ENCODE peak calls at places on chromosomes 12 and 14, in ten cellular contexts. M is SW 1271, Z is endodermal cell, K is dermis microvascular lymphatic vessel endothelial cell, B is T1000, W is A549, G is glomerular endothelial cell, O is LoVo, I is HuH-7, S is upper lobe of right lung. P is an unnamed sample.

GRCh38 chr12:89098390-89099102 is 253.8 kb downstream of the DUSP6 start:
- DNase-seq in M (no peak), G (no peak), S (no peak), I (no peak), B (no peak), W (no peak), K (no peak), O (no peak), Z (peak), P (no peak)

GRCh38 chr14:71659165-71659564 is 273.1 kb upstream of the RGS6 start:
- DNase-seq in M (no peak), O (peak), S (no peak), I (no peak), G (peak), Z (no peak), B (no peak), K (peak), W (no peak), P (peak)

GRCh38 chr12:54033106-54033979 is 493 bp downstream of the HOXC5 start:
- DNase-seq in O (peak), K (no peak), M (no peak), I (peak), G (no peak), S (peak), W (peak), B (no peak), Z (peak), P (no peak)

GRCh38 chr12:79367016-79367575 is 323.7 kb downstream of the PAWR start:
- DNase-seq in M (no peak), B (no peak), Z (no peak), S (no peak), G (no peak), K (no peak), I (no peak), O (no peak), W (no peak), P (no peak)

GRCh38 chr12:120540445-120540844 is 6.3 kb downstream of the RNF10 start:
- DNase-seq in S (no peak), W (no peak), B (no peak), G (no peak), M (no peak), I (no peak), O (no peak), K (no peak), Z (no peak), P (peak)

GRCh38 chr14:47539065-47539464 is 136.3 kb downstream of the MDGA2 start:
- DNase-seq in I (no peak), W (peak), S (no peak), G (no peak), M (no peak), O (no peak), B (no peak), Z (peak), K (no peak), P (no peak)

GRCh38 chr14:22471545-22472121 is 117.4 kb downstream of the DAD1 start:
- DNase-seq in B (no peak), K (no peak), Z (peak), I (peak), W (peak), M (no peak), O (no peak), S (peak), G (no peak), P (no peak)

GRCh38 chr14:75306917-75307699 is 28.5 kb downstream of the FOS start:
- DNase-seq in O (no peak), I (no peak), M (no peak), K (no peak), Z (peak), B (no peak), W (peak), S (peak), G (no peak), P (no peak)

GRCh38 chr12:1059162-1059561 is 68.1 kb downstream of the ERC1 start:
- DNase-seq in Z (no peak), G (no peak), O (no peak), I (no peak), M (no peak), B (no peak), W (no peak), K (no peak), S (no peak), P (no peak)

GRCh38 chr12:131085816-131086591 is 132.3 kb downstream of the ADGRD1 start:
- DNase-seq in K (no peak), B (no peak), W (no peak), S (peak), O (no peak), Z (peak), G (no peak), I (no peak), M (no peak), P (no peak)

GRCh38 chr12:12734054-12734453 is 16.9 kb downstream of the CDKN1B start:
- DNase-seq in I (no peak), O (no peak), G (no peak), M (no peak), S (no peak), K (no peak), W (no peak), Z (peak), B (no peak), P (no peak)

P was measured in pulmonary artery endothelial cell.